ENCODE peak calls at places on chromosomes 5 and 9, in four cellular contexts. U is upper lobe of right lung, Z is heart right ventricle, S is astrocyte. L is an unnamed sample.
A peak's percentile ranks its signal among the peaks of the same experiment; 100 is the strongest.

GRCh38 chr5:38265546-38266179 is 7.3 kb downstream of the EGFLAM start:
- DNase-seq in S (peak; percentile 18), U (no peak), Z (peak; percentile 67), L (no peak)

GRCh38 chr5:137344723-137345322 is 154.3 kb downstream of the SPOCK1 start:
- DNase-seq in S (peak; percentile 29), U (no peak), Z (peak; percentile 17), L (no peak)

GRCh38 chr9:76441551-76442322 is 17.2 kb upstream of the GCNT1 start:
- DNase-seq in S (peak; percentile 96), U (no peak), Z (no peak), L (no peak)

GRCh38 chr5:59799668-59800374 is 93.7 kb downstream of the PDE4D start:
- DNase-seq in S (peak; percentile 18), U (no peak), Z (no peak), L (no peak)

GRCh38 chr5:168895295-168896019 is 316.3 kb upstream of the PANK3 start:
- DNase-seq in U (no peak), S (no peak), Z (no peak), L (no peak)

GRCh38 chr9:37174247-37174646 is 53.9 kb downstream of the ZCCHC7 start:
- DNase-seq in Z (no peak), S (peak; percentile 57), U (no peak), L (no peak)

GRCh38 chr5:110306650-110307049 is 419.8 kb downstream of the TMEM232 start:
- DNase-seq in Z (no peak), U (no peak), S (no peak), L (no peak)

GRCh38 chr5:54309751-54310432 is 481 bp downstream of the ARL15 start:
- DNase-seq in Z (no peak), S (no peak), U (peak; percentile 76), L (no peak)

GRCh38 chr5:147461915-147462314 is 48.0 kb downstream of the DPYSL3 start:
- DNase-seq in S (peak; percentile 64), Z (no peak), U (no peak), L (no peak)

GRCh38 chr5:112738180-112738560 is 485 bp downstream of the APC start:
- DNase-seq in U (no peak), S (no peak), Z (no peak), L (no peak)

GRCh38 chr5:35487255-35488035 is 130.2 kb upstream of the SPEF2 start:
- DNase-seq in U (no peak), S (no peak), Z (no peak), L (no peak)

GRCh38 chr5:168793844-168794837 is 215.0 kb upstream of the PANK3 start:
- DNase-seq in S (peak; percentile 81), U (peak; percentile 78), Z (no peak), L (no peak)

GRCh38 chr5:134662971-134663370 is 14.4 kb downstream of the SEC24A start:
- DNase-seq in Z (no peak), U (peak; percentile 2), S (no peak), L (no peak)

GRCh38 chr5:163585206-163585605 is 79.8 kb downstream of the MAT2B start:
- DNase-seq in Z (no peak), U (no peak), S (peak; percentile 87), L (no peak)

GRCh38 chr5:109880907-109881685 is 191.4 kb downstream of the MAN2A1 start:
- DNase-seq in S (peak; percentile 56), U (no peak), Z (no peak), L (no peak)

GRCh38 chr5:80487829-80488708 is at the start of gene FAM151B:
- DNase-seq in Z (peak; percentile 72), S (peak; percentile 86), U (peak; percentile 97), L (no peak)

GRCh38 chr5:60223342-60223741 is 329.8 kb upstream of the PDE4D start:
- DNase-seq in U (no peak), Z (no peak), S (peak; percentile 15), L (no peak)

GRCh38 chr9:20872340-20872977 is 159.0 kb downstream of the HACD4 start:
- DNase-seq in S (peak; percentile 91), U (no peak), Z (no peak), L (no peak)

GRCh38 chr9:34328983-34329832 is at the start of the genes KIF24 and NUDT2:
- DNase-seq in Z (peak; percentile 99), U (peak; percentile 97), S (peak; percentile 100), L (peak; percentile 99)

GRCh38 chr5:169142264-169142970 is 158.5 kb downstream of the SLIT3 start:
- DNase-seq in Z (peak; percentile 53), U (no peak), S (peak; percentile 69), L (no peak)

GRCh38 chr9:70021026-70021571 is 22.5 kb upstream of the MAMDC2 start:
- DNase-seq in Z (no peak), S (peak; percentile 95), U (no peak), L (peak; percentile 65)

GRCh38 chr5:81265101-81265500 is 32.0 kb downstream of the CKMT2 start:
- DNase-seq in U (no peak), S (no peak), Z (no peak), L (no peak)

GRCh38 chr5:150568663-150569062 is 60.7 kb downstream of the NDST1 start:
- DNase-seq in S (no peak), U (no peak), Z (no peak), L (no peak)

GRCh38 chr5:150570333-150570732 is 62.4 kb downstream of the NDST1 start:
- DNase-seq in S (no peak), Z (no peak), U (no peak), L (no peak)

GRCh38 chr5:150562832-150563231 is 54.9 kb downstream of the NDST1 start:
- DNase-seq in U (no peak), Z (no peak), S (peak; percentile 34), L (no peak)

GRCh38 chr5:150565868-150566267 is 57.9 kb downstream of the NDST1 start:
- DNase-seq in Z (no peak), S (no peak), U (peak; percentile 23), L (no peak)

DNA sequence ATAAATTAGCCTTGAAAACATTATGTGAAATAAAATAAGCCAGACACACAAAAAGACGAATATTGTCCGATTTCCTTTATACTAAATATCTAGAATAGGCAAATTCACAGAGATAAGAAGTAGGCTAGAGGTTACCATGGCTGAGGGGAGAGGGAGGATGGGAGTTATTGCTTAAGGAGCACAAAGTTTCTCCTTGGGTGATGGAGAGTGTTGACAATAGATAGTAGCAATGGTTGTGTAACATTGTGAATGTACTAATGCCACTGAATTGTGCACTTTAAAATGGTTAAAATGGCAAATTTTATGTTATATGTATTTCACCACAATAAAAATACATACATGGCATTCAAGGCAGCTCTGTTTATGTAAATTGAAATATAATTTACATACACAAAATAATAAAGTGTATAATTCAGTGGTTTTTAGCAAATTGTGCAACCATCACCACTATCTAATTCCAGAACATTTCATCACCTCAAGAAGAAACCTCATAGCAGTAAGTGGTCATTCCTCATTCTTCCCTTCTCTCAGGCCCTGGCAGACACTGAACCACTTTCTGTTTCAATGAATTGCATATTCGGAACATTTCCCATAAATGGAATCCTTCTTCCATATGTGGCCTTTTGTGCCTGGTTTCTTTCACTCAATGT is 59.2 kb downstream of the NDST1 start:
- DNase-seq in S (peak; percentile 92), Z (no peak), U (no peak), L (no peak)
- H3K4me3 ChIP-seq in S (no peak overlapping the region), Z (no peak overlapping the region), U (no peak overlapping the region), L (no peak overlapping the region)

GRCh38 chr5:142905375-142905774 is 135.2 kb downstream of the ARHGAP26 start:
- DNase-seq in U (no peak), S (no peak), Z (no peak), L (no peak)
- H3K27ac ChIP-seq in U (no peak overlapping the region), S (no peak overlapping the region), Z (no peak overlapping the region), L (no peak overlapping the region)

GRCh38 chr5:56449071-56449470 is 215.9 kb upstream of the ANKRD55 start:
- DNase-seq in S (no peak), Z (no peak), U (no peak), L (no peak)

GRCh38 chr5:56447656-56448055 is 214.5 kb upstream of the ANKRD55 start:
- DNase-seq in Z (no peak), U (no peak), S (no peak), L (no peak)

GRCh38 chr5:56446728-56447127 is 213.6 kb upstream of the ANKRD55 start:
- DNase-seq in Z (no peak), U (no peak), S (no peak), L (no peak)

GRCh38 chr5:56443826-56444225 is 210.7 kb upstream of the ANKRD55 start:
- DNase-seq in Z (no peak), U (no peak), S (no peak), L (no peak)

DNA sequence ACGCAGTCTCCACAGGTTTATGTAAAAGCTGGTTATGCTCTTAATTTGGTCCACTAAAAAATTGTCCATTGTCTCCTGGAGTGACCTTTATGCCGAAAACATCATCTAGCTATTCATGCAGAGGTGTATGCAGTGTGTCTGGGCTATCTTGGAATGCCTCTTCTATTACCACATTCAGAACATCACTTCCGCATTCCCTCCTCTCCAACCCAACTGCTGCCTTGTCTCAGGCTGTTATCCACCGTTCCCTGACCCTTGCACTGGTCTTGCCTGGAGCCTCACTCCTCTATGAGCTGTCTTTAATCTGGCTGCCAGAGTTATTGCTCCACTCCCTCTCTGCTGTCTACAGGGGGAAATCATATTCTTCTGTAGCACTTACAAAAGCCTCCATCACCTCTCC is 214.1 kb upstream of the ANKRD55 start:
- DNase-seq in U (no peak), S (no peak), Z (no peak), L (no peak)
- H3K4me3 ChIP-seq in U (no peak overlapping the region), S (no peak overlapping the region), Z (no peak overlapping the region), L (no peak overlapping the region)

GRCh38 chr5:170584003-170584402 is 80.2 kb downstream of the KCNIP1 start:
- DNase-seq in U (no peak), S (no peak), Z (no peak), L (no peak)
- H3K27ac ChIP-seq in U (no peak overlapping the region), S (no peak overlapping the region), Z (no peak overlapping the region), L (no peak overlapping the region)

DNA sequence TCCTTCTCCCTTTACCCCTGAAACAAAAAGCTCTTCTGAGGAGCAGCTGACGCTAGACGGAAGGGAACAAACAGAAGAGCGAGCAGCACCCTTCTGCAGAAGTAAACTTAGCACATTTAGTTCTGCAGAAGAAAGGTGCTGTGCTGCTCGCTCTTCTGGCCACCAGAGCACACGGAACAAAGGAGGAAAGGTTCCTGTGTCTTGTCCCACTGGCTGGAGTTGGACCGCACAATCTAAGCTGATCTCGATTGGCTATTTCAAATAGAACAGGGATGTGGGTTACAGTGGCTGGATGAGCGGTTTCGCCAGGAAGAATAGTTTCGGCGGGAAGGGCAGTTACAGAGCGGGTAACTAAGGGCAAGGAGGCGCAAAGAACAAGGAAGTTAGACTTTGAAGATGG is 7.0 kb downstream of the GTF3C5 start:
- DNase-seq in U (no peak), S (no peak), Z (no peak), L (no peak)
- H3K4me3 ChIP-seq in U (no peak overlapping the region), S (no peak overlapping the region), Z (no peak overlapping the region), L (no peak overlapping the region)

GRCh38 chr5:33008751-33009418 is 297.8 kb downstream of the NPR3 start:
- DNase-seq in S (no peak), U (no peak), Z (no peak), L (peak; percentile 71)
- H3K27ac ChIP-seq in S (no peak overlapping the region), U (no peak overlapping the region), Z (no peak overlapping the region), L (no peak overlapping the region)